ENCODE peak calls at places on chromosomes 2 and 18, in five cellular contexts. K is HCT116, J is A549, O is ovary, Z is lower leg skin. W is an unnamed sample.

GRCh38 chr18:61435064-61435652 is 101.9 kb downstream of the CDH20 start:
- DNase-seq in Z (no peak), J (no peak), O (no peak), K (peak), W (no peak)

GRCh38 chr2:168583064-168583709 is 127.1 kb downstream of the CERS6 start:
- DNase-seq in O (no peak), J (no peak), K (no peak), Z (no peak), W (no peak)

GRCh38 chr18:59571953-59572352 is 125.3 kb downstream of the CCBE1 start:
- DNase-seq in K (no peak), Z (no peak), J (no peak), O (no peak), W (no peak)

GRCh38 chr2:47803363-47803762 is 20.4 kb downstream of the MSH6 start:
- DNase-seq in Z (no peak), J (no peak), O (no peak), K (no peak), W (no peak)

GRCh38 chr2:61363580-61363979 is 107.3 kb downstream of the USP34 start:
- DNase-seq in J (no peak), Z (no peak), O (no peak), K (no peak), W (no peak)

GRCh38 chr2:206611736-206612135 is 30.6 kb upstream of the FAM237A start:
- DNase-seq in O (no peak), K (no peak), Z (no peak), J (no peak), W (no peak)

GRCh38 chr2:147182260-147182659 is 662.6 kb upstream of the ACVR2A start:
- DNase-seq in Z (no peak), J (no peak), O (no peak), K (no peak), W (peak)

GRCh38 chr18:76494181-76494540 is 881 bp downstream of the ZNF516 start:
- DNase-seq in O (peak), J (peak), Z (peak), K (no peak), W (no peak)

GRCh38 chr2:48932667-48933066 is 177.1 kb upstream of the LHCGR start:
- DNase-seq in Z (no peak), K (no peak), J (no peak), O (no peak), W (no peak)

GRCh38 chr2:48927355-48927754 is 171.8 kb upstream of the LHCGR start:
- DNase-seq in Z (no peak), J (no peak), O (no peak), K (no peak), W (no peak)
- TF ChIP-seq CTCF in Z (no peak), J (no peak), O (no peak), K (no peak), W (no peak)

GRCh38 chr2:226694910-226695309 is 104.7 kb downstream of the IRS1 start:
- DNase-seq in J (no peak), K (no peak), O (no peak), Z (no peak), W (no peak)
- TF ChIP-seq POLR2A in J (no peak), K (no peak), O (no peak), Z (no peak), W (no peak)

GRCh38 chr2:189763908-189764661 is 1.5 kb upstream of the OSGEPL1 start:
- DNase-seq in Z (no peak), K (no peak), J (no peak), O (no peak), W (no peak)
- TF ChIP-seq CTCF in Z (no peak), K (no peak), J (peak), O (no peak), W (no peak)

DNA sequence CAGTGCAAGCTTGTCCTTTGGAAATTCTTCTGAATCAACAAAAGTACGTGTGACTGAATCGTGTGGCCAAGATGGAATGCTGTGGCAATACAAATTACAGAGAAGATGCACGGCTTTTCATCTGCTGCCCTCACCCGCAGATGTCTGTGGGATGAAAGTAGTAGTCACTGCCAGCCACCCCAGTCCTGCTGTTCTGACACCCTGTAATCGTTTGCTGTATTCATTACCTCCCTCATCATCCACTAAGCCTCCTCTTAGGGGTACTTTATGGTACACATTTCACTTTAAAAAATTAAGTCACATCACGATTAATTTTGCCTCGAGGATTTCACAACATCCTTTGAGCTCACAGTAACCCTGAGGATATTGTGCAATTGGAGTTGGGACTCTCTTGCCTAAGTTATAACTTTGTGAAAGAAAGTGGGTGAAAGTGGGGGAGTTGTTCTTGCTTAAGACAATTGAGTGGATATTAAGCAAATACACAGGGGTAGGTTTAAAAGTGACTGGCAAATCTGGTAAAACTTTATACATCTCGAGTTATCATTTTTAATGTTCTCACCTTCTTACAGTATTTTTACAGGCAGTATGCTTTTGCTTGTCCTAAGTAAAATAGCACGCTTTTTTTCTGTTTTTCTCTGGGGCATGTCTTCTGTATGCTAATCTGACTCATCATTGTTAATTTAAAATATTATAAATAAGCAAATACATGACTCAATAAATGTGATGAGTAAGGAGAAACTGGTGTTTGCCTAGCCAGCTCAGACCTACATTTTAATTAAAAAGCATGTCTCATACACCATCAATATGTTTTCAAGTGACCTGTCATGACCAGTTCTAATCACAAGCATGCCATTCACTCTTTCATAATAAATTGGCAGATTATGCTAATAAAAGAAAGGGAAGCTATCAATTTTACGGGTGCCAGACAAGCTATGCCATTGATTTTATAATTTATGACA is 680.9 kb downstream of the IRS1 start:
- DNase-seq in O (peak), K (peak), J (peak), Z (peak), W (no peak)
- TF ChIP-seq POLR2A in O (no peak), K (no peak), J (no peak), Z (no peak), W (no peak)

GRCh38 chr2:40256649-40257048 is 195.2 kb downstream of the SLC8A1 start:
- DNase-seq in Z (no peak), J (peak), K (no peak), O (no peak), W (no peak)
- TF ChIP-seq CTCF in Z (no peak), J (no peak), K (peak), O (no peak), W (no peak)

GRCh38 chr2:33476100-33476792 is at the start of gene RASGRP3:
- DNase-seq in K (peak), Z (peak), O (peak), J (peak), W (peak)
- TF ChIP-seq POLR2A in K (no peak), Z (no peak), O (no peak), J (no peak), W (no peak)